ENCODE peak calls at places on chromosomes 4 and X, in ten cellular contexts. One of them, this sample, is unnamed.

GRCh38 chr4:48963042-48963679 is 22.9 kb upstream of the CWH43 start:
- DNase-seq in AG20443: peak; percentile 79
- DNase-seq in spleen: no peak
- DNase-seq in NCI-H1048: peak; percentile 75
- DNase-seq in lung microvascular endothelial cell: peak; percentile 90
- DNase-seq in effector CD4-positive, alpha-beta T cell: peak; percentile 72
- DNase-seq in GM20000: peak; percentile 71
- DNase-seq in CD8-positive, alpha-beta memory T cell: peak; percentile 79
- DNase-seq in GM19239: peak; percentile 28
- DNase-seq in lung: peak; percentile 71
- DNase-seq in this sample: peak; percentile 87

GRCh38 chrX:39729834-39730670 is 367.7 kb downstream of the BCOR start:
- DNase-seq in AG20443: peak; percentile 29
- DNase-seq in spleen: no peak
- DNase-seq in NCI-H1048: no peak
- DNase-seq in lung microvascular endothelial cell: no peak
- DNase-seq in effector CD4-positive, alpha-beta T cell: no peak
- DNase-seq in GM20000: no peak
- DNase-seq in CD8-positive, alpha-beta memory T cell: no peak
- DNase-seq in GM19239: no peak
- DNase-seq in lung: no peak
- DNase-seq in this sample: peak; percentile 85

GRCh38 chr4:646460-646859 is 21.1 kb downstream of the PDE6B start:
- DNase-seq in AG20443: no peak
- DNase-seq in spleen: peak; percentile 41
- DNase-seq in NCI-H1048: no peak
- DNase-seq in lung microvascular endothelial cell: no peak
- DNase-seq in effector CD4-positive, alpha-beta T cell: no peak
- DNase-seq in GM20000: no peak
- DNase-seq in CD8-positive, alpha-beta memory T cell: no peak
- DNase-seq in GM19239: no peak
- DNase-seq in lung: no peak
- DNase-seq in this sample: no peak

GRCh38 chr4:136438645-136439044 is 1093.6 kb downstream of the PCDH18 start:
- DNase-seq in AG20443: no peak
- DNase-seq in spleen: no peak
- DNase-seq in NCI-H1048: no peak
- DNase-seq in lung microvascular endothelial cell: no peak
- DNase-seq in effector CD4-positive, alpha-beta T cell: no peak
- DNase-seq in GM20000: no peak
- DNase-seq in CD8-positive, alpha-beta memory T cell: no peak
- DNase-seq in GM19239: no peak
- DNase-seq in lung: no peak
- DNase-seq in this sample: no peak

GRCh38 chr4:145061325-145061920 is 36.6 kb downstream of the ANAPC10 start:
- DNase-seq in AG20443: peak; percentile 14
- DNase-seq in spleen: no peak
- DNase-seq in NCI-H1048: no peak
- DNase-seq in lung microvascular endothelial cell: peak; percentile 74
- DNase-seq in effector CD4-positive, alpha-beta T cell: no peak
- DNase-seq in GM20000: peak; percentile 24
- DNase-seq in CD8-positive, alpha-beta memory T cell: no peak
- DNase-seq in GM19239: no peak
- DNase-seq in lung: no peak
- DNase-seq in this sample: peak; percentile 61

GRCh38 chr4:182507808-182508207 is 264.6 kb downstream of the TENM3 start:
- DNase-seq in AG20443: peak; percentile 10
- DNase-seq in spleen: no peak
- DNase-seq in NCI-H1048: no peak
- DNase-seq in lung microvascular endothelial cell: no peak
- DNase-seq in effector CD4-positive, alpha-beta T cell: no peak
- DNase-seq in GM20000: no peak
- DNase-seq in CD8-positive, alpha-beta memory T cell: no peak
- DNase-seq in GM19239: no peak
- DNase-seq in lung: no peak
- DNase-seq in this sample: no peak

GRCh38 chr4:110950721-110951120 is 327.8 kb upstream of the PITX2 start:
- DNase-seq in AG20443: no peak
- DNase-seq in spleen: no peak
- DNase-seq in NCI-H1048: no peak
- DNase-seq in lung microvascular endothelial cell: no peak
- DNase-seq in effector CD4-positive, alpha-beta T cell: no peak
- DNase-seq in GM20000: no peak
- DNase-seq in CD8-positive, alpha-beta memory T cell: no peak
- DNase-seq in GM19239: no peak
- DNase-seq in lung: no peak
- DNase-seq in this sample: no peak

GRCh38 chrX:95059909-95060308 is 1385.9 kb downstream of the FAM133A start:
- DNase-seq in AG20443: no peak
- DNase-seq in spleen: no peak
- DNase-seq in NCI-H1048: no peak
- DNase-seq in lung microvascular endothelial cell: no peak
- DNase-seq in effector CD4-positive, alpha-beta T cell: no peak
- DNase-seq in GM20000: no peak
- DNase-seq in CD8-positive, alpha-beta memory T cell: no peak
- DNase-seq in GM19239: no peak
- DNase-seq in lung: no peak
- DNase-seq in this sample: no peak

GRCh38 chr4:105088110-105088879 is 58.4 kb upstream of the TET2 start:
- DNase-seq in AG20443: peak; percentile 78
- DNase-seq in spleen: no peak
- DNase-seq in NCI-H1048: no peak
- DNase-seq in lung microvascular endothelial cell: peak; percentile 92
- DNase-seq in effector CD4-positive, alpha-beta T cell: no peak
- DNase-seq in GM20000: no peak
- DNase-seq in CD8-positive, alpha-beta memory T cell: no peak
- DNase-seq in GM19239: no peak
- DNase-seq in lung: no peak
- DNase-seq in this sample: peak; percentile 12

This sample was measured in SK-MEL-5.